ENCODE peak calls at places on chromosomes 16 and 17, in ten cellular contexts. M is cardiac muscle cell; S is anterior cingulate cortex; Y is T-helper 1 cell; C is activated CD4-positive, alpha-beta T cell treated with anti-CD3 and anti-CD28 coated beads, Interleukin-2, amount 50 U/mL, for 48 hours; X is body of pancreas; N is skeletal muscle cell; F is DMS 273 treated with DMSO at 0.1 percent for 48 hours; Q is SJSA1; J is stimulated activated CD8-positive, alpha-beta memory T cell treated with anti-CD3 and anti-CD28 coated beads, Interleukin-2, amount 100 ng/mL, for 1 hour. P is an unnamed sample.

GRCh38 chr17:64081802-64082799 is 47.8 kb downstream of the ERN1 start:
- DNase-seq in M (peak), S (no peak), Y (peak), C (no peak), X (no peak), N (peak), F (peak), Q (peak), J (no peak), P (peak)

GRCh38 chr17:27490391-27490790 is 34.1 kb downstream of the KSR1 start:
- DNase-seq in M (no peak), S (no peak), Y (no peak), C (no peak), X (no peak), N (no peak), F (no peak), Q (no peak), J (no peak), P (no peak)

GRCh38 chr16:29804020-29804419 is 2.3 kb upstream of the MAZ start:
- DNase-seq in M (no peak), S (no peak), Y (no peak), C (no peak), X (no peak), N (no peak), F (no peak), Q (no peak), J (no peak), P (no peak)

GRCh38 chr17:34581446-34582184 is 2.2 kb downstream of the TMEM132E start:
- DNase-seq in M (no peak), S (no peak), Y (no peak), C (no peak), X (no peak), N (no peak), F (no peak), Q (no peak), J (no peak), P (no peak)

GRCh38 chr17:17032131-17032692 is 10.0 kb upstream of the MPRIP start:
- DNase-seq in M (peak), S (peak), Y (no peak), C (no peak), X (peak), N (peak), F (no peak), Q (peak), J (no peak), P (no peak)

GRCh38 chr16:14314116-14314515 is 243.0 kb downstream of the MRTFB start:
- DNase-seq in M (no peak), S (no peak), Y (no peak), C (no peak), X (no peak), N (no peak), F (no peak), Q (no peak), J (no peak), P (no peak)

GRCh38 chr16:71883193-71883848 is 661 bp downstream of the ZNF821 start:
- DNase-seq in M (peak), S (peak), Y (peak), C (peak), X (peak), N (no peak), F (no peak), Q (peak), J (peak), P (no peak)

GRCh38 chr17:79859676-79860615 is 20.7 kb upstream of the CBX4 start:
- DNase-seq in M (no peak), S (no peak), Y (no peak), C (no peak), X (no peak), N (no peak), F (no peak), Q (peak), J (no peak), P (no peak)

GRCh38 chr16:53433509-53433908 is 762 bp upstream of the RBL2 start:
- DNase-seq in M (peak), S (no peak), Y (no peak), C (no peak), X (no peak), N (no peak), F (no peak), Q (no peak), J (no peak), P (no peak)